ENCODE peak calls at places on chromosomes 2 and 18, in seven cellular contexts. H is GM23248; G is posterior cingulate gyrus; P is stimulated activated CD8-positive, alpha-beta memory T cell treated with anti-CD3 and anti-CD28 coated beads, Interleukin-15, amount 100 ng/mL, for 24 hours; Z is C1 segment of cervical spinal cord; E is PC-3; T is sigmoid colon. C is an unnamed sample.

GRCh38 chr18:9506046-9506792 is 30.9 kb downstream of the RALBP1 start:
- DNase-seq in H (peak), G (no peak), P (no peak), Z (no peak), E (peak), T (no peak), C (no peak)

GRCh38 chr2:158967114-158967730 is 1.2 kb upstream of the TANC1 start:
- DNase-seq in H (peak), G (no peak), P (no peak), Z (no peak), E (no peak), T (no peak), C (no peak)

GRCh38 chr2:26609839-26610277 is 31.3 kb downstream of the CIB4 start:
- DNase-seq in H (no peak), G (no peak), P (no peak), Z (no peak), E (no peak), T (no peak), C (no peak)

GRCh38 chr18:67211646-67212045 is 304.9 kb downstream of the DSEL start:
- DNase-seq in H (peak), G (no peak), P (no peak), Z (no peak), E (no peak), T (no peak), C (no peak)

GRCh38 chr2:191678437-191679110 is 638 bp downstream of the NABP1 start:
- DNase-seq in H (peak), G (no peak), P (peak), Z (no peak), E (peak), T (peak), C (no peak)

GRCh38 chr2:58098254-58099096 is 51.9 kb downstream of the VRK2 start:
- DNase-seq in H (peak), G (no peak), P (no peak), Z (no peak), E (peak), T (no peak), C (no peak)

GRCh38 chr2:70118798-70119454 is 31.6 kb downstream of the PCBP1 start:
- DNase-seq in H (no peak), G (no peak), P (no peak), Z (no peak), E (no peak), T (no peak), C (peak)

GRCh38 chr2:42010743-42011298 is 37.0 kb upstream of the PKDCC start:
- DNase-seq in H (peak), G (no peak), P (no peak), Z (no peak), E (peak), T (no peak), C (no peak)

GRCh38 chr18:26504831-26505230 is 43.5 kb downstream of the KCTD1 start:
- DNase-seq in H (no peak), G (no peak), P (no peak), Z (no peak), E (peak), T (no peak), C (no peak)

GRCh38 chr18:45326505-45326904 is 288.8 kb upstream of the SLC14A2 start:
- DNase-seq in H (no peak), G (no peak), P (no peak), Z (no peak), E (no peak), T (no peak), C (no peak)

GRCh38 chr18:79738041-79738461 is 58.4 kb downstream of the CTDP1 start:
- DNase-seq in H (no peak), G (no peak), P (no peak), Z (no peak), E (no peak), T (peak), C (no peak)

GRCh38 chr2:143051480-143051879 is 77.7 kb upstream of the ARHGAP15 start:
- DNase-seq in H (no peak), G (no peak), P (no peak), Z (no peak), E (no peak), T (no peak), C (no peak)

GRCh38 chr2:147631294-147631693 is 213.5 kb upstream of the ACVR2A start:
- DNase-seq in H (no peak), G (no peak), P (no peak), Z (no peak), E (peak), T (no peak), C (no peak)

GRCh38 chr2:184369307-184369706 is 229.0 kb upstream of the ZNF804A start:
- DNase-seq in H (no peak), G (no peak), P (no peak), Z (no peak), E (no peak), T (no peak), C (no peak)

GRCh38 chr2:17719562-17720371 is 33.8 kb downstream of the SMC6 start:
- DNase-seq in H (peak), G (no peak), P (no peak), Z (no peak), E (peak), T (no peak), C (no peak)

GRCh38 chr2:56713161-56713676 is 529.4 kb downstream of the CCDC85A start:
- DNase-seq in H (peak), G (no peak), P (no peak), Z (no peak), E (peak), T (no peak), C (no peak)

GRCh38 chr2:160156665-160157064 is 43.4 kb downstream of the ITGB6 start:
- DNase-seq in H (peak), G (no peak), P (no peak), Z (no peak), E (peak), T (no peak), C (no peak)

GRCh38 chr2:61439241-61440002 is 31.5 kb downstream of the USP34 start:
- DNase-seq in H (no peak), G (no peak), P (no peak), Z (no peak), E (no peak), T (no peak), C (no peak)

GRCh38 chr2:224206816-224207215 is 167.7 kb upstream of the SERPINE2 start:
- DNase-seq in H (no peak), G (no peak), P (no peak), Z (no peak), E (no peak), T (no peak), C (no peak)

GRCh38 chr2:3628241-3628679 is 29.7 kb upstream of the ALLC start:
- DNase-seq in H (no peak), G (peak), P (no peak), Z (no peak), E (no peak), T (peak), C (no peak)

GRCh38 chr2:217538719-217539118 is 464.1 kb downstream of the TNS1 start:
- DNase-seq in H (no peak), G (no peak), P (no peak), Z (no peak), E (peak), T (no peak), C (no peak)

GRCh38 chr18:9130806-9131205 is 5.8 kb upstream of the ANKRD12 start:
- DNase-seq in H (peak), G (no peak), P (no peak), Z (no peak), E (no peak), T (no peak), C (no peak)

GRCh38 chr2:27369471-27370025 is 590 bp downstream of the EIF2B4 start:
- DNase-seq in H (peak), G (peak), P (no peak), Z (no peak), E (peak), T (peak), C (no peak)